ENCODE peak calls at places on chromosomes 6 and 20, in five cellular contexts. One of them, this sample, is unnamed.

GRCh38 chr20:47561175-47561574 is 59.5 kb downstream of the NCOA3 start:
- DNase-seq in RCC 7860: no peak
- DNase-seq in T-helper 2 cell: no peak
- DNase-seq in stimulated activated CD8-positive, alpha-beta memory T cell treated with anti-CD3 and anti-CD28 coated beads, Interleukin-12 subunit alpha, Interleukin-12 subunit beta, amount 100 ng/mL, for 1 hour: no peak
- DNase-seq in effector CD4-positive, alpha-beta T cell: no peak
- DNase-seq in this sample: peak; percentile 30

GRCh38 chr6:107870379-107870778 is 46.3 kb upstream of the SCML4 start:
- DNase-seq in RCC 7860: peak; percentile 11
- DNase-seq in T-helper 2 cell: no peak
- DNase-seq in stimulated activated CD8-positive, alpha-beta memory T cell treated with anti-CD3 and anti-CD28 coated beads, Interleukin-12 subunit alpha, Interleukin-12 subunit beta, amount 100 ng/mL, for 1 hour: no peak
- DNase-seq in effector CD4-positive, alpha-beta T cell: no peak
- DNase-seq in this sample: no peak

GRCh38 chr20:25220810-25221591 is 25.5 kb downstream of the ENTPD6 start:
- DNase-seq in RCC 7860: peak; percentile 33
- DNase-seq in T-helper 2 cell: no peak
- DNase-seq in stimulated activated CD8-positive, alpha-beta memory T cell treated with anti-CD3 and anti-CD28 coated beads, Interleukin-12 subunit alpha, Interleukin-12 subunit beta, amount 100 ng/mL, for 1 hour: no peak
- DNase-seq in effector CD4-positive, alpha-beta T cell: no peak
- DNase-seq in this sample: no peak

GRCh38 chr6:26215200-26216014 is 128.2 kb downstream of the HFE start:
- DNase-seq in RCC 7860: peak; percentile 53
- DNase-seq in T-helper 2 cell: no peak
- DNase-seq in stimulated activated CD8-positive, alpha-beta memory T cell treated with anti-CD3 and anti-CD28 coated beads, Interleukin-12 subunit alpha, Interleukin-12 subunit beta, amount 100 ng/mL, for 1 hour: no peak
- DNase-seq in effector CD4-positive, alpha-beta T cell: no peak
- DNase-seq in this sample: no peak

GRCh38 chr6:164142312-164142711 is 727.8 kb downstream of the QKI start:
- DNase-seq in RCC 7860: no peak
- DNase-seq in T-helper 2 cell: no peak
- DNase-seq in stimulated activated CD8-positive, alpha-beta memory T cell treated with anti-CD3 and anti-CD28 coated beads, Interleukin-12 subunit alpha, Interleukin-12 subunit beta, amount 100 ng/mL, for 1 hour: no peak
- DNase-seq in effector CD4-positive, alpha-beta T cell: no peak
- DNase-seq in this sample: no peak

GRCh38 chr6:43274127-43274915 is 23.7 kb upstream of the SLC22A7 start:
- DNase-seq in RCC 7860: no peak
- DNase-seq in T-helper 2 cell: no peak
- DNase-seq in stimulated activated CD8-positive, alpha-beta memory T cell treated with anti-CD3 and anti-CD28 coated beads, Interleukin-12 subunit alpha, Interleukin-12 subunit beta, amount 100 ng/mL, for 1 hour: no peak
- DNase-seq in effector CD4-positive, alpha-beta T cell: no peak
- DNase-seq in this sample: no peak

GRCh38 chr6:16130932-16131387 is 2.1 kb downstream of the MYLIP start:
- DNase-seq in RCC 7860: peak; percentile 58
- DNase-seq in T-helper 2 cell: peak; percentile 22
- DNase-seq in stimulated activated CD8-positive, alpha-beta memory T cell treated with anti-CD3 and anti-CD28 coated beads, Interleukin-12 subunit alpha, Interleukin-12 subunit beta, amount 100 ng/mL, for 1 hour: peak; percentile 20
- DNase-seq in effector CD4-positive, alpha-beta T cell: peak; percentile 54
- DNase-seq in this sample: no peak

GRCh38 chr20:50200482-50201104 is 10.0 kb downstream of the CEBPB start:
- DNase-seq in RCC 7860: no peak
- DNase-seq in T-helper 2 cell: no peak
- DNase-seq in stimulated activated CD8-positive, alpha-beta memory T cell treated with anti-CD3 and anti-CD28 coated beads, Interleukin-12 subunit alpha, Interleukin-12 subunit beta, amount 100 ng/mL, for 1 hour: no peak
- DNase-seq in effector CD4-positive, alpha-beta T cell: no peak
- DNase-seq in this sample: no peak

GRCh38 chr6:98579089-98579488 is 255.3 kb upstream of the POU3F2 start:
- DNase-seq in RCC 7860: no peak
- DNase-seq in T-helper 2 cell: no peak
- DNase-seq in stimulated activated CD8-positive, alpha-beta memory T cell treated with anti-CD3 and anti-CD28 coated beads, Interleukin-12 subunit alpha, Interleukin-12 subunit beta, amount 100 ng/mL, for 1 hour: no peak
- DNase-seq in effector CD4-positive, alpha-beta T cell: no peak
- DNase-seq in this sample: no peak

GRCh38 chr6:146775227-146775626 is 176.5 kb downstream of the ADGB start:
- DNase-seq in RCC 7860: no peak
- DNase-seq in T-helper 2 cell: no peak
- DNase-seq in stimulated activated CD8-positive, alpha-beta memory T cell treated with anti-CD3 and anti-CD28 coated beads, Interleukin-12 subunit alpha, Interleukin-12 subunit beta, amount 100 ng/mL, for 1 hour: no peak
- DNase-seq in effector CD4-positive, alpha-beta T cell: no peak
- DNase-seq in this sample: no peak

GRCh38 chr20:54573838-54574237 is 98.4 kb downstream of the DOK5 start:
- DNase-seq in RCC 7860: no peak
- DNase-seq in T-helper 2 cell: no peak
- DNase-seq in stimulated activated CD8-positive, alpha-beta memory T cell treated with anti-CD3 and anti-CD28 coated beads, Interleukin-12 subunit alpha, Interleukin-12 subunit beta, amount 100 ng/mL, for 1 hour: no peak
- DNase-seq in effector CD4-positive, alpha-beta T cell: no peak
- DNase-seq in this sample: peak; percentile 13

GRCh38 chr6:91498576-91498975 is 911.7 kb upstream of the MAP3K7 start:
- DNase-seq in RCC 7860: no peak
- DNase-seq in T-helper 2 cell: no peak
- DNase-seq in stimulated activated CD8-positive, alpha-beta memory T cell treated with anti-CD3 and anti-CD28 coated beads, Interleukin-12 subunit alpha, Interleukin-12 subunit beta, amount 100 ng/mL, for 1 hour: no peak
- DNase-seq in effector CD4-positive, alpha-beta T cell: no peak
- DNase-seq in this sample: no peak

GRCh38 chr6:158033751-158034702 is 52.4 kb downstream of the SYNJ2 start:
- DNase-seq in RCC 7860: no peak
- DNase-seq in T-helper 2 cell: no peak
- DNase-seq in stimulated activated CD8-positive, alpha-beta memory T cell treated with anti-CD3 and anti-CD28 coated beads, Interleukin-12 subunit alpha, Interleukin-12 subunit beta, amount 100 ng/mL, for 1 hour: no peak
- DNase-seq in effector CD4-positive, alpha-beta T cell: no peak
- DNase-seq in this sample: no peak

This sample was measured in NCI-H446.